ENCODE peak calls at places on chromosomes 6 and 20, in eight cellular contexts. D is breast epithelium, Y is prostate gland, A is D721Med, C is glutamatergic neuron, M is left ventricle myocardium inferior, P is fibroblast of mammary gland, K is endothelial cell. G is an unnamed sample.

GRCh38 chr6:169038691-169039090 is 215.0 kb downstream of the THBS2 start:
- DNase-seq in D (no peak), Y (no peak), A (no peak), C (no peak), M (no peak), P (no peak), K (no peak), G (no peak)

GRCh38 chr6:17612048-17612447 is 11.9 kb downstream of the FAM8A1 start:
- DNase-seq in D (no peak), Y (no peak), A (no peak), C (no peak), M (no peak), P (no peak), K (no peak), G (no peak)

GRCh38 chr6:79239538-79240168 is 5.2 kb upstream of the HMGN3 start:
- DNase-seq in D (no peak), Y (no peak), A (no peak), C (no peak), M (no peak), P (no peak), K (no peak), G (no peak)

GRCh38 chr6:164097557-164098398 is 683.3 kb downstream of the QKI start:
- DNase-seq in D (no peak), Y (no peak), A (no peak), C (no peak), M (no peak), P (peak), K (peak), G (no peak)

GRCh38 chr6:35392111-35392702 is 49.8 kb downstream of the PPARD start:
- DNase-seq in D (peak), Y (peak), A (no peak), C (no peak), M (peak), P (no peak), K (no peak), G (no peak)

GRCh38 chr6:141848029-141848890 is 284.5 kb upstream of the GJE1 start:
- DNase-seq in D (no peak), Y (no peak), A (no peak), C (no peak), M (no peak), P (no peak), K (no peak), G (no peak)

GRCh38 chr6:149888659-149889058 is 9.3 kb downstream of the RAET1E start:
- DNase-seq in D (no peak), Y (no peak), A (no peak), C (no peak), M (no peak), P (peak), K (no peak), G (no peak)

GRCh38 chr20:31698803-31699718 is 23.6 kb downstream of the BCL2L1 start:
- DNase-seq in D (no peak), Y (peak), A (no peak), C (no peak), M (no peak), P (peak), K (peak), G (no peak)

GRCh38 chr20:47951521-47951951 is 166.3 kb upstream of the SULF2 start:
- DNase-seq in D (no peak), Y (no peak), A (no peak), C (no peak), M (no peak), P (peak), K (no peak), G (no peak)

GRCh38 chr20:33578510-33578909 is 83.6 kb upstream of the C20orf144 start:
- DNase-seq in D (no peak), Y (no peak), A (no peak), C (no peak), M (no peak), P (peak), K (no peak), G (no peak)

GRCh38 chr6:90049295-90049694 is 155.0 kb downstream of the GJA10 start:
- DNase-seq in D (no peak), Y (no peak), A (no peak), C (no peak), M (no peak), P (no peak), K (no peak), G (no peak)

GRCh38 chr6:43268348-43268685 is 25.0 kb downstream of the TTBK1 start:
- DNase-seq in D (no peak), Y (no peak), A (no peak), C (no peak), M (peak), P (no peak), K (no peak), G (no peak)

GRCh38 chr20:37994512-37994911 is 38.7 kb downstream of the TTI1 start:
- DNase-seq in D (no peak), Y (peak), A (no peak), C (no peak), M (no peak), P (peak), K (no peak), G (no peak)

GRCh38 chr6:38107073-38107472 is 287.5 kb downstream of the ZFAND3 start:
- DNase-seq in D (no peak), Y (no peak), A (no peak), C (no peak), M (no peak), P (no peak), K (no peak), G (no peak)

GRCh38 chr6:151869345-151869744 is 61.9 kb downstream of the ESR1 start:
- DNase-seq in D (no peak), Y (no peak), A (no peak), C (no peak), M (no peak), P (peak), K (no peak), G (no peak)

GRCh38 chr20:13147971-13148370 is 73.1 kb upstream of the ISM1 start:
- DNase-seq in D (no peak), Y (no peak), A (no peak), C (no peak), M (no peak), P (peak), K (no peak), G (no peak)

GRCh38 chr6:162733489-162733888 is 5.7 kb downstream of the PACRG start:
- DNase-seq in D (no peak), Y (no peak), A (no peak), C (no peak), M (no peak), P (no peak), K (no peak), G (no peak)

GRCh38 chr6:162736933-162737332 is 9.2 kb downstream of the PACRG start:
- DNase-seq in D (no peak), Y (no peak), A (no peak), C (no peak), M (no peak), P (no peak), K (no peak), G (no peak)
- TF ChIP-seq CTCF in D (no peak), Y (no peak), A (peak), C (no peak), M (peak), P (peak), K (no peak), G (no peak)

DNA sequence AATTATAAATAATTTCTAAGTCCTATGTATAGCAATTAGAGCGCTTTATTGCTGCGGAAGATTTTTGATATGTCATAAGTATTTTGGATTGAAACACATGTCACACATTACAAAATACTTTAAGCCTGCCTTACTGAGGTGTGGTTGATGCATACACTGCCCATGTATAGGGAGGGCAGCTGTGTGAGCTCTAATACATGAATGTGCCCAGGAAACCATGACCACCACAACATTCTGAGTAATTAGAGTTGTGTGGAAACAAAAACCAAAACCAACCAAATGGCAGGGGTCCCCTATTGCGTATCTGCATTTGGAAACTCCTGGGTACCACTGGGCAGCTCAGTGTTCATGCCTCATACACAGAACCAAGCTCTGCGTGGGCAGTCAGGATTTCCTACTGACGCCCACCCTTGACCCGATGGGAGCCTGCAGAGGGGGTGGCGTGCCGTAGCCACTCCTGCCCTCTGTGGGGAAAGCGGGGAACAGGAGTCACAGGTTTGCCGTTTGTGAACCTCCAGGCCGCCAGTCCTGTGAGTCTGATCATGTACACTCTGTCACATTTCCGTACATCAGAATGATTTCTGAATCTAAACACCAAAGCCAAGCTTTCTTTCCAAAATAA is 50.9 kb upstream of the PDE10A start:
- DNase-seq in D (no peak), Y (no peak), A (no peak), C (no peak), M (no peak), P (no peak), K (no peak), G (no peak)
- TF ChIP-seq CTCF in D (no peak), Y (no peak), A (no peak), C (no peak), M (no peak), P (no peak), K (no peak), G (no peak)

GRCh38 chr6:33850869-33851541 is 47.2 kb upstream of the MLN start:
- DNase-seq in D (no peak), Y (no peak), A (no peak), C (no peak), M (peak), P (no peak), K (no peak), G (no peak)

GRCh38 chr6:33853736-33854135 is 49.9 kb upstream of the MLN start:
- DNase-seq in D (no peak), Y (no peak), A (no peak), C (no peak), M (no peak), P (no peak), K (no peak), G (no peak)

GRCh38 chr6:33853026-33853425 is 49.2 kb upstream of the MLN start:
- DNase-seq in D (no peak), Y (no peak), A (no peak), C (no peak), M (no peak), P (no peak), K (no peak), G (no peak)

GRCh38 chr6:33850294-33850693 is 46.5 kb upstream of the MLN start:
- DNase-seq in D (no peak), Y (no peak), A (no peak), C (no peak), M (no peak), P (no peak), K (no peak), G (no peak)

GRCh38 chr6:33851959-33852358 is 48.2 kb upstream of the MLN start:
- DNase-seq in D (no peak), Y (no peak), A (no peak), C (peak), M (no peak), P (peak), K (peak), G (peak)
- TF ChIP-seq CTCF in D (no peak), Y (no peak), A (peak), C (peak), M (peak), P (peak), K (no peak), G (peak)

GRCh38 chr6:138393871-138394783 is 9.9 kb upstream of the HEBP2 start:
- DNase-seq in D (no peak), Y (no peak), A (no peak), C (no peak), M (no peak), P (no peak), K (no peak), G (no peak)
- TF ChIP-seq CTCF in D (no peak), Y (no peak), A (no peak), C (no peak), M (no peak), P (no peak), K (no peak), G (no peak)

GRCh38 chr20:61861054-61861841 is 204.4 kb downstream of the TAF4 start:
- DNase-seq in D (no peak), Y (no peak), A (no peak), C (no peak), M (no peak), P (no peak), K (no peak), G (no peak)

GRCh38 chr20:61861858-61862257 is 203.8 kb downstream of the TAF4 start:
- DNase-seq in D (no peak), Y (no peak), A (no peak), C (no peak), M (no peak), P (no peak), K (no peak), G (no peak)

GRCh38 chr20:61857884-61858283 is 207.8 kb downstream of the TAF4 start:
- DNase-seq in D (no peak), Y (no peak), A (no peak), C (no peak), M (no peak), P (no peak), K (no peak), G (no peak)

GRCh38 chr20:61859712-61860111 is 206.0 kb downstream of the TAF4 start:
- DNase-seq in D (no peak), Y (no peak), A (no peak), C (no peak), M (no peak), P (no peak), K (no peak), G (no peak)

DNA sequence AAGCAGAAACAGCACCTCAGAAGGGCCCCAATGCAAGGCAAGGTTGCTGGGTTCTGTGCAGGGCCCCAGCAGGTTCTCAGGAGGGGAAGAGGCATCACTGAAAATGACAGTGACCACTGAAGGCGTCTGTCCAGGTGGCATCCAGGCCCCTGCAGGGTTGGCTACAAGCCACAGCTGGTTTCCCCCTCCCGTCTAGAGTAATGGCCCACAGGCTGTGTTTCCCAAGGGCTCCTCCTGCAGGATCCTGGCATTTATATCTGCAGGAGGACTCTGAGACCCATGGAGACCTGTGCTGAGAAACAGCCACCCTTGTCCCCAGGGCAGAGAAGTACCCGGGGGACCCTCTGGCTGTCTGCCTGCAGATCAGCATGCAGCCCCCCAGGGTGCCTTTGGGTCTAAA is 205.1 kb downstream of the TAF4 start:
- DNase-seq in D (no peak), Y (no peak), A (no peak), C (no peak), M (no peak), P (no peak), K (no peak), G (no peak)
- TF ChIP-seq CTCF in D (no peak), Y (no peak), A (no peak), C (no peak), M (no peak), P (no peak), K (no peak), G (no peak)

GRCh38 chr6:159680104-159680503 is 12.9 kb downstream of the SOD2 start:
- DNase-seq in D (no peak), Y (no peak), A (no peak), C (no peak), M (no peak), P (no peak), K (no peak), G (no peak)
- TF ChIP-seq CTCF in D (no peak), Y (no peak), A (no peak), C (no peak), M (no peak), P (no peak), K (no peak), G (no peak)

GRCh38 chr6:111873178-111874029 is at the start of gene FYN:
- DNase-seq in D (peak), Y (peak), A (peak), C (peak), M (peak), P (peak), K (peak), G (peak)
- TF ChIP-seq CTCF in D (peak), Y (no peak), A (peak), C (peak), M (peak), P (peak), K (peak), G (peak)

DNA sequence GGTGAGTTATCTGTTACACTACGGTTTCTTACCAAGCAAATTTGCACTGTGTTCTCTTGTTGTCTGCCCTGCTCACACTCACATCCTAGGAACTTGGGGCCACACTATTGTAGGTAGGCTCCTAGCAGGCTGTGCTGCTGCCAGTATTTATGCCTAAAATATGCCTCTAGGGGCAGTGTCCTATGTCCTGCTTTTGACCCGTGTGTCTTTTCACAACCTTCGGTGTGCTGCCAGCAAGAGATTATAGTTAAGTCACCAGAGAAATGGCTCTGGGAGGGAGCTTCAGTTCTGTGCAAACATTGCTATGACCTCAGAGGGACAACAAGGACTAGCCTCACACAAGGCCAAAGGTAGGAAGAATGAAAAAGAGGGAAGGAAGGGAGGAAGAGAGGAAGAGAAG is 8.9 kb upstream of the TAAR5 start:
- DNase-seq in D (no peak), Y (no peak), A (no peak), C (no peak), M (no peak), P (no peak), K (peak), G (no peak)
- TF ChIP-seq CTCF in D (no peak), Y (no peak), A (no peak), C (no peak), M (no peak), P (peak), K (no peak), G (peak)

GRCh38 chr6:112113918-112114317 is 26.5 kb downstream of the FAM229B start:
- DNase-seq in D (no peak), Y (no peak), A (no peak), C (no peak), M (no peak), P (no peak), K (no peak), G (no peak)

GRCh38 chr6:112117554-112117953 is 30.2 kb downstream of the FAM229B start:
- DNase-seq in D (no peak), Y (no peak), A (no peak), C (no peak), M (no peak), P (peak), K (no peak), G (no peak)

GRCh38 chr6:112114577-112115223 is 27.3 kb downstream of the FAM229B start:
- DNase-seq in D (no peak), Y (no peak), A (no peak), C (no peak), M (no peak), P (no peak), K (no peak), G (no peak)

GRCh38 chr6:112118034-112118433 is 30.6 kb downstream of the FAM229B start:
- DNase-seq in D (no peak), Y (no peak), A (no peak), C (no peak), M (no peak), P (no peak), K (no peak), G (no peak)

DNA sequence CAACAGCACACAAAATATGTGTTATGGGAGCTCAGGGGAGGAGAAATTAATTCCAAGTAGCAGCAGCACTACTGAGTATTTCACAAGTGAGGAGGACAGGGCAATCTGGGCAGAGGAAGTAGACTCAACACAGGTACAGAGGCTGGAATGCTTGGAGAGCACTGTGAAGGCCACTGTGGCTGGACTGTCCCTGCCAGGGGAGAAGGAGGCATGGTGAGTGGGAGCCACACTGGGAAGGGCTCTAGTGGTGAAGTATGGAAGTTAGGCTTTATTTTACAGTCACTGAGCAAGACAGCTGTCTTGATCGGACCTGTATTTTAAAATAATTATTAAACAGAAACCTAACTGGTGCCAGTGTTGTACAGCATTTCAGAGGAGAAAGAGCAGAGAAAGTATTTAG is 28.8 kb downstream of the FAM229B start:
- DNase-seq in D (no peak), Y (no peak), A (no peak), C (no peak), M (no peak), P (no peak), K (no peak), G (no peak)
- TF ChIP-seq CTCF in D (no peak), Y (no peak), A (no peak), C (no peak), M (no peak), P (no peak), K (no peak), G (peak)

G was measured in progenitor cell of endocrine pancreas.